ENCODE peak calls at places on chromosomes 5 and 9, in seven cellular contexts. One of them, this sample, is unnamed. For H3K4me1, the result is how much of the 10 kb centered on the place peaks cover.

GRCh38 chr9:94018628-94019027 is 63.5 kb upstream of the BARX1 start:
- DNase-seq in fibroblast of lung: peak
- DNase-seq in keratinocyte: no peak
- DNase-seq in ovary: no peak
- DNase-seq in IMR-90: peak
- DNase-seq in mammary epithelial cell: no peak
- DNase-seq in GM12878: no peak
- DNase-seq in this sample: no peak

GRCh38 chr9:137798901-137799629 is 78.5 kb upstream of the CACNA1B start:
- DNase-seq in keratinocyte: no peak
- DNase-seq in IMR-90: no peak
- DNase-seq in ovary: no peak
- DNase-seq in mammary epithelial cell: no peak
- DNase-seq in GM12878: no peak
- DNase-seq in fibroblast of lung: no peak
- DNase-seq in this sample: peak

GRCh38 chr9:110408598-110408997 is 70.9 kb upstream of the TXNDC8 start:
- DNase-seq in fibroblast of lung: no peak
- DNase-seq in IMR-90: no peak
- DNase-seq in mammary epithelial cell: no peak
- DNase-seq in GM12878: no peak
- DNase-seq in keratinocyte: no peak
- DNase-seq in ovary: no peak
- DNase-seq in this sample: no peak

GRCh38 chr9:21267141-21267540 is 27.3 kb upstream of the IFNA14 start:
- DNase-seq in IMR-90: no peak
- DNase-seq in ovary: no peak
- DNase-seq in GM12878: no peak
- DNase-seq in mammary epithelial cell: no peak
- DNase-seq in fibroblast of lung: no peak
- DNase-seq in keratinocyte: no peak
- DNase-seq in this sample: no peak

GRCh38 chr5:118956727-118957126 is 31.6 kb downstream of the DTWD2 start:
- DNase-seq in ovary: no peak
- DNase-seq in fibroblast of lung: no peak
- DNase-seq in keratinocyte: no peak
- DNase-seq in mammary epithelial cell: peak
- DNase-seq in GM12878: no peak
- DNase-seq in IMR-90: peak
- DNase-seq in this sample: no peak

GRCh38 chr5:178996156-178996555 is 1.0 kb upstream of the GRM6 start:
- DNase-seq in fibroblast of lung: no peak
- DNase-seq in keratinocyte: no peak
- DNase-seq in GM12878: no peak
- DNase-seq in IMR-90: no peak
- DNase-seq in ovary: no peak
- DNase-seq in mammary epithelial cell: no peak
- DNase-seq in this sample: no peak

GRCh38 chr5:90434116-90434714 is 24.7 kb upstream of the CETN3 start:
- DNase-seq in keratinocyte: no peak
- DNase-seq in ovary: peak
- DNase-seq in IMR-90: peak
- DNase-seq in mammary epithelial cell: peak
- DNase-seq in GM12878: no peak
- DNase-seq in fibroblast of lung: peak
- DNase-seq in this sample: no peak

GRCh38 chr9:127450831-127451680 is at the start of the genes LRSAM1 and RPL12:
- DNase-seq in mammary epithelial cell: peak
- DNase-seq in ovary: peak
- DNase-seq in IMR-90: peak
- DNase-seq in GM12878: peak
- DNase-seq in fibroblast of lung: peak
- DNase-seq in keratinocyte: peak
- DNase-seq in this sample: peak

GRCh38 chr5:178278358-178279023 is 45.9 kb upstream of the PHYKPL start:
- DNase-seq in mammary epithelial cell: no peak
- DNase-seq in ovary: no peak
- DNase-seq in fibroblast of lung: no peak
- DNase-seq in GM12878: no peak
- DNase-seq in IMR-90: no peak
- DNase-seq in keratinocyte: no peak
- DNase-seq in this sample: peak

GRCh38 chr9:69324549-69325401 is at the start of gene ENTREP1:
- DNase-seq in fibroblast of lung: peak
- DNase-seq in ovary: peak
- DNase-seq in GM12878: no peak
- DNase-seq in mammary epithelial cell: peak
- DNase-seq in IMR-90: no peak
- DNase-seq in keratinocyte: no peak
- DNase-seq in this sample: no peak

GRCh38 chr5:103428411-103428871 is 134.1 kb downstream of the NUDT12 start:
- DNase-seq in ovary: no peak
- DNase-seq in fibroblast of lung: peak
- DNase-seq in IMR-90: peak
- DNase-seq in mammary epithelial cell: peak
- DNase-seq in GM12878: no peak
- DNase-seq in keratinocyte: no peak
- DNase-seq in this sample: no peak

GRCh38 chr5:174990909-174991308 is 266.5 kb downstream of the MSX2 start:
- DNase-seq in IMR-90: no peak
- DNase-seq in keratinocyte: no peak
- DNase-seq in fibroblast of lung: no peak
- DNase-seq in ovary: no peak
- DNase-seq in GM12878: no peak
- DNase-seq in mammary epithelial cell: no peak
- DNase-seq in this sample: no peak

GRCh38 chr5:93191426-93191825 is 389.6 kb downstream of the NR2F1-AS1 start:
- DNase-seq in keratinocyte: no peak
- DNase-seq in IMR-90: peak
- DNase-seq in mammary epithelial cell: no peak
- DNase-seq in GM12878: no peak
- DNase-seq in ovary: no peak
- DNase-seq in fibroblast of lung: peak
- DNase-seq in this sample: no peak

GRCh38 chr9:36151306-36152210 is 15.0 kb downstream of the GLIPR2 start:
- DNase-seq in fibroblast of lung: peak
- DNase-seq in GM12878: peak
- DNase-seq in mammary epithelial cell: no peak
- DNase-seq in ovary: no peak
- DNase-seq in IMR-90: peak
- DNase-seq in keratinocyte: no peak
- DNase-seq in this sample: no peak

GRCh38 chr9:4507306-4507705 is 17.0 kb downstream of the SLC1A1 start:
- DNase-seq in IMR-90: peak
- DNase-seq in GM12878: no peak
- DNase-seq in keratinocyte: no peak
- DNase-seq in ovary: no peak
- DNase-seq in fibroblast of lung: peak
- DNase-seq in mammary epithelial cell: no peak
- DNase-seq in this sample: no peak

GRCh38 chr5:51060953-51061352 is 322.3 kb upstream of the ISL1 start:
- DNase-seq in fibroblast of lung: no peak
- DNase-seq in mammary epithelial cell: no peak
- DNase-seq in ovary: no peak
- DNase-seq in keratinocyte: no peak
- DNase-seq in GM12878: no peak
- DNase-seq in IMR-90: no peak
- DNase-seq in this sample: no peak

GRCh38 chr5:127820910-127821553 is 117.8 kb downstream of the CCDC192 start:
- DNase-seq in keratinocyte: no peak
- DNase-seq in ovary: no peak
- DNase-seq in IMR-90: peak
- DNase-seq in GM12878: peak
- DNase-seq in mammary epithelial cell: peak
- DNase-seq in fibroblast of lung: peak
- DNase-seq in this sample: no peak

GRCh38 chr5:66821626-66822429 is 225.6 kb downstream of the MAST4 start:
- DNase-seq in keratinocyte: no peak
- DNase-seq in mammary epithelial cell: peak
- DNase-seq in GM12878: no peak
- DNase-seq in fibroblast of lung: no peak
- DNase-seq in IMR-90: no peak
- DNase-seq in ovary: no peak
- DNase-seq in this sample: no peak

GRCh38 chr5:135367070-135367469 is 32.0 kb downstream of the MACROH2A1 start:
- DNase-seq in fibroblast of lung: no peak
- DNase-seq in ovary: no peak
- DNase-seq in GM12878: no peak
- DNase-seq in mammary epithelial cell: no peak
- DNase-seq in keratinocyte: no peak
- DNase-seq in IMR-90: peak
- DNase-seq in this sample: no peak

GRCh38 chr5:109407913-109408312 is 1.9 kb downstream of the PJA2 start:
- DNase-seq in keratinocyte: no peak
- DNase-seq in fibroblast of lung: no peak
- DNase-seq in ovary: no peak
- DNase-seq in mammary epithelial cell: no peak
- DNase-seq in IMR-90: no peak
- DNase-seq in GM12878: no peak
- DNase-seq in this sample: no peak

GRCh38 chr9:133594310-133594709 is 14.9 kb downstream of the FAM163B start:
- DNase-seq in keratinocyte: no peak
- DNase-seq in GM12878: no peak
- DNase-seq in IMR-90: no peak
- DNase-seq in mammary epithelial cell: no peak
- DNase-seq in fibroblast of lung: no peak
- DNase-seq in ovary: no peak
- DNase-seq in this sample: no peak

GRCh38 chr9:93667006-93667405 is 90.6 kb downstream of the PHF2 start:
- DNase-seq in ovary: peak
- DNase-seq in mammary epithelial cell: no peak
- DNase-seq in fibroblast of lung: no peak
- DNase-seq in IMR-90: no peak
- DNase-seq in keratinocyte: no peak
- DNase-seq in GM12878: no peak
- DNase-seq in this sample: peak

GRCh38 chr9:97057651-97058050 is 18.7 kb upstream of the CTSV start:
- DNase-seq in IMR-90: no peak
- DNase-seq in GM12878: no peak
- DNase-seq in keratinocyte: no peak
- DNase-seq in mammary epithelial cell: no peak
- DNase-seq in fibroblast of lung: no peak
- DNase-seq in ovary: no peak
- DNase-seq in this sample: no peak

GRCh38 chr9:118829334-118829733 is 539.9 kb downstream of the BRINP1 start:
- DNase-seq in IMR-90: no peak
- DNase-seq in fibroblast of lung: peak
- DNase-seq in GM12878: no peak
- DNase-seq in ovary: no peak
- DNase-seq in keratinocyte: no peak
- DNase-seq in mammary epithelial cell: peak
- DNase-seq in this sample: no peak

GRCh38 chr9:107170801-107171200 is 112.3 kb upstream of the RAD23B start:
- DNase-seq in fibroblast of lung: no peak
- DNase-seq in mammary epithelial cell: no peak
- DNase-seq in GM12878: no peak
- DNase-seq in ovary: no peak
- DNase-seq in keratinocyte: no peak
- DNase-seq in IMR-90: no peak
- DNase-seq in this sample: no peak

GRCh38 chr9:134518004-134518606 is 123.5 kb upstream of the COL5A1 start:
- DNase-seq in IMR-90: no peak
- DNase-seq in fibroblast of lung: no peak
- DNase-seq in ovary: no peak
- DNase-seq in keratinocyte: no peak
- DNase-seq in GM12878: no peak
- DNase-seq in mammary epithelial cell: no peak
- DNase-seq in this sample: no peak

GRCh38 chr9:35114921-35115341 is 731 bp downstream of the ATOSB start:
- DNase-seq in IMR-90: no peak
- DNase-seq in mammary epithelial cell: peak
- DNase-seq in fibroblast of lung: no peak
- DNase-seq in keratinocyte: no peak
- DNase-seq in ovary: peak
- DNase-seq in GM12878: no peak
- DNase-seq in this sample: no peak

GRCh38 chr5:36230151-36230788 is 11.5 kb downstream of the NADK2 start:
- DNase-seq in ovary: no peak
- DNase-seq in keratinocyte: no peak
- DNase-seq in GM12878: no peak
- DNase-seq in fibroblast of lung: no peak
- DNase-seq in mammary epithelial cell: no peak
- DNase-seq in IMR-90: no peak
- DNase-seq in this sample: no peak
- H3K4me3 ChIP-seq in ovary: no peak
- H3K4me3 ChIP-seq in keratinocyte: no peak
- H3K4me3 ChIP-seq in GM12878: no peak
- H3K4me3 ChIP-seq in fibroblast of lung: no peak
- H3K4me3 ChIP-seq in mammary epithelial cell: no peak
- H3K4me3 ChIP-seq in IMR-90: no peak
- H3K4me3 ChIP-seq in this sample: no peak

GRCh38 chr5:107605596-107606125 is 65.1 kb downstream of the EFNA5 start:
- DNase-seq in keratinocyte: no peak
- DNase-seq in mammary epithelial cell: no peak
- DNase-seq in GM12878: no peak
- DNase-seq in fibroblast of lung: no peak
- DNase-seq in ovary: no peak
- DNase-seq in IMR-90: no peak
- DNase-seq in this sample: no peak
- H3K4me1 ChIP-seq in keratinocyte: under half
- H3K4me1 ChIP-seq in mammary epithelial cell: under half
- H3K4me1 ChIP-seq in GM12878: under half
- H3K4me1 ChIP-seq in fibroblast of lung: under half
- H3K4me1 ChIP-seq in ovary: under half
- H3K4me1 ChIP-seq in IMR-90: under half
- H3K4me1 ChIP-seq in this sample: under half

GRCh38 chr5:83964235-83964634 is 243.6 kb upstream of the HAPLN1 start:
- DNase-seq in fibroblast of lung: peak
- DNase-seq in IMR-90: no peak
- DNase-seq in keratinocyte: no peak
- DNase-seq in ovary: no peak
- DNase-seq in mammary epithelial cell: no peak
- DNase-seq in GM12878: no peak
- DNase-seq in this sample: no peak
- H3K27ac ChIP-seq in fibroblast of lung: no peak
- H3K27ac ChIP-seq in IMR-90: no peak
- H3K27ac ChIP-seq in keratinocyte: no peak
- H3K27ac ChIP-seq in ovary: no peak
- H3K27ac ChIP-seq in mammary epithelial cell: no peak
- H3K27ac ChIP-seq in GM12878: no peak
- H3K27ac ChIP-seq in this sample: no peak

DNA sequence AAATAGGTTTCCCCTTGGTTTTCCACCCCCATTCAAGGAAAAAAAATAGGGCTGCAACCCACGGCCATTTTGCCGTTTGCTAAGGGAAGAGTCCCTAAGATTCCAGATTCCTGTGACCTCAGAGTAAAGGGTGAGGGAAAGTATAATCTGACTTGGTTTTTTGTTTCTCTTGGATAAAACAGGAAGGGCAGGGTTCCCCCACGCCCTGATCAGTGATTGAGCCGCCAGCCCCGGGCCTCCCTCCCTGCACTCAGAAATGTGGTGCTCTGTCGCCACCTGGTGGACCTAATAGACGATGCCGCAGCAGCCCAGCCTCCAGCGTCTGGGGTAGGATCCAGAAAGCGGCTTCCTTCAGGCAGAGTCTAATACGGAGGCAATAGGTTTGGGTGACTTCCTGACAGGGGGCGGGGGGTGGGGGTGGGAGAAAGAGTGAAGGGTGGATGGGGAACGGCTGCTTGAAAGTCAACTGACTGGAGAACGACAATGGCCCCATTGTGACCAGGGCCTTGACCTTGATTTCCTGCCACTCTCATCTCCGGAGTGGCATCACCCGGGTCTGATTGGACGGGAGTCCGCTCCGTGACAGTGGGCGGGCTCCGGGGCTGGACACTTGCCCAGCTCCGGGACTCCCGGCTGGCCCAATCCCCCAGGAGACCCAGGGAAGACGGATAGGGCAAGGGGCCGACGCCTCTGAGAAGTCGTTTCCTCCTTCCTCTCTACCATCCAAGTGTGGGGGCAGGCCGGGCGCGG is 17.8 kb upstream of the CYSTM1 start:
- DNase-seq in GM12878: peak
- DNase-seq in mammary epithelial cell: peak
- DNase-seq in fibroblast of lung: peak
- DNase-seq in keratinocyte: no peak
- DNase-seq in IMR-90: peak
- DNase-seq in ovary: peak
- DNase-seq in this sample: peak
- H3K4me3 ChIP-seq in GM12878: peak
- H3K4me3 ChIP-seq in mammary epithelial cell: no peak
- H3K4me3 ChIP-seq in fibroblast of lung: peak
- H3K4me3 ChIP-seq in keratinocyte: no peak
- H3K4me3 ChIP-seq in IMR-90: peak
- H3K4me3 ChIP-seq in ovary: peak
- H3K4me3 ChIP-seq in this sample: no peak

This sample was measured in RWPE2.